ENCODE peak calls at places on chromosomes 13 and 19, in seven cellular contexts. T is cardiac muscle cell; C is dorsolateral prefrontal cortex; P is ascending aorta; D is DND-41; R is fibroblast of lung; K is CD4-positive, CD25-positive, alpha-beta regulatory T cell. A is an unnamed sample.

GRCh38 chr13:80386001-80386400 is 45.1 kb upstream of the SPRY2 start:
- DNase-seq in T (no peak), D (no peak), K (no peak), C (no peak), R (no peak), P (no peak), A (no peak)

GRCh38 chr13:30744056-30744684 is 8.8 kb downstream of the ALOX5AP start:
- DNase-seq in R (peak), D (peak), T (no peak), C (no peak), K (peak), P (peak), A (peak)

GRCh38 chr19:23482829-23483228 is 87.6 kb upstream of the ZNF91 start:
- DNase-seq in C (no peak), P (no peak), K (no peak), R (no peak), D (no peak), T (no peak), A (no peak)

GRCh38 chr13:108037348-108037747 is 178.0 kb downstream of the LIG4 start:
- DNase-seq in R (no peak), T (no peak), D (no peak), K (no peak), P (no peak), C (no peak), A (no peak)

GRCh38 chr13:45584816-45585215 is 30.7 kb downstream of the ERICH6B start:
- DNase-seq in P (no peak), R (no peak), C (no peak), T (no peak), D (no peak), K (no peak), A (no peak)

GRCh38 chr13:113109151-113110047 is 3.8 kb downstream of the F7 start:
- DNase-seq in T (no peak), P (no peak), D (no peak), C (no peak), R (no peak), K (no peak), A (no peak)

GRCh38 chr19:54160182-54160811 is 776 bp upstream of the LENG1 start:
- DNase-seq in K (no peak), T (peak), P (no peak), R (no peak), C (no peak), D (peak), A (no peak)

GRCh38 chr13:74272826-74273225 is 138.6 kb upstream of the KLF12 start:
- DNase-seq in P (no peak), T (no peak), K (no peak), D (no peak), C (no peak), R (no peak), A (no peak)

GRCh38 chr19:42135836-42136235 is 3.6 kb upstream of the POU2F2 start:
- DNase-seq in D (no peak), P (no peak), C (no peak), T (no peak), K (no peak), R (no peak), A (no peak)

GRCh38 chr19:40322271-40322610 is 26.0 kb downstream of the C19orf47 start:
- DNase-seq in T (no peak), C (no peak), P (no peak), D (no peak), R (no peak), K (no peak), A (no peak)

GRCh38 chr13:97116754-97117153 is 105.4 kb upstream of the MBNL2 start:
- DNase-seq in K (no peak), D (no peak), P (no peak), T (peak), R (peak), C (no peak), A (no peak)

GRCh38 chr13:39051157-39051556 is 12.9 kb downstream of the NHLRC3 start:
- DNase-seq in K (peak), T (peak), D (no peak), C (no peak), R (peak), P (no peak), A (peak)

GRCh38 chr13:53142301-53142700 is 113.7 kb downstream of the OLFM4 start:
- DNase-seq in C (no peak), D (no peak), K (no peak), P (no peak), R (no peak), T (peak), A (no peak)

GRCh38 chr19:19050731-19051130 is 13.1 kb upstream of the SLC25A42 start:
- DNase-seq in P (no peak), D (no peak), R (no peak), K (no peak), T (no peak), C (no peak), A (no peak)

GRCh38 chr13:26589754-26590153 is 32.3 kb downstream of the WASF3 start:
- DNase-seq in T (peak), K (no peak), R (no peak), D (no peak), P (no peak), C (no peak), A (no peak)

GRCh38 chr19:19062454-19063182 is 1.2 kb upstream of the SLC25A42 start:
- DNase-seq in R (peak), P (no peak), C (peak), T (no peak), K (no peak), D (peak), A (no peak)

GRCh38 chr13:27954406-27954851 is 14.7 kb downstream of the CDX2 start:
- DNase-seq in P (no peak), K (no peak), R (no peak), C (no peak), T (peak), D (no peak), A (no peak)

GRCh38 chr19:35703343-35703742 is 1.0 kb upstream of the ZBTB32 start:
- DNase-seq in K (no peak), R (no peak), P (no peak), C (no peak), D (no peak), T (no peak), A (no peak)

GRCh38 chr19:17902701-17903100 is 30.1 kb upstream of the CCDC124 start:
- DNase-seq in T (peak), R (peak), D (peak), P (no peak), C (no peak), K (no peak), A (no peak)

GRCh38 chr13:52414963-52415362 is 9.0 kb upstream of the THSD1 start:
- DNase-seq in T (peak), C (no peak), D (no peak), K (no peak), R (peak), P (no peak), A (no peak)

GRCh38 chr13:45365558-45365885 is 24.5 kb upstream of the TPT1 start:
- DNase-seq in D (no peak), P (no peak), K (no peak), R (no peak), C (no peak), T (no peak), A (no peak)

GRCh38 chr19:34386645-34387445 is 17.4 kb upstream of the PDCD2L start:
- DNase-seq in D (no peak), T (no peak), C (no peak), K (no peak), P (no peak), R (no peak), A (no peak)

GRCh38 chr19:8451885-8452284 is 7.1 kb downstream of the HNRNPM start:
- DNase-seq in K (no peak), T (peak), C (no peak), R (peak), D (no peak), P (no peak), A (peak)

GRCh38 chr13:109151696-109152095 is 522.3 kb downstream of the MYO16 start:
- DNase-seq in R (peak), T (no peak), D (no peak), C (no peak), K (no peak), P (no peak), A (no peak)
- H3K27ac ChIP-seq in R (no peak), T (no peak), D (no peak), C (no peak), K (no peak), P (no peak), A (no peak)

DNA sequence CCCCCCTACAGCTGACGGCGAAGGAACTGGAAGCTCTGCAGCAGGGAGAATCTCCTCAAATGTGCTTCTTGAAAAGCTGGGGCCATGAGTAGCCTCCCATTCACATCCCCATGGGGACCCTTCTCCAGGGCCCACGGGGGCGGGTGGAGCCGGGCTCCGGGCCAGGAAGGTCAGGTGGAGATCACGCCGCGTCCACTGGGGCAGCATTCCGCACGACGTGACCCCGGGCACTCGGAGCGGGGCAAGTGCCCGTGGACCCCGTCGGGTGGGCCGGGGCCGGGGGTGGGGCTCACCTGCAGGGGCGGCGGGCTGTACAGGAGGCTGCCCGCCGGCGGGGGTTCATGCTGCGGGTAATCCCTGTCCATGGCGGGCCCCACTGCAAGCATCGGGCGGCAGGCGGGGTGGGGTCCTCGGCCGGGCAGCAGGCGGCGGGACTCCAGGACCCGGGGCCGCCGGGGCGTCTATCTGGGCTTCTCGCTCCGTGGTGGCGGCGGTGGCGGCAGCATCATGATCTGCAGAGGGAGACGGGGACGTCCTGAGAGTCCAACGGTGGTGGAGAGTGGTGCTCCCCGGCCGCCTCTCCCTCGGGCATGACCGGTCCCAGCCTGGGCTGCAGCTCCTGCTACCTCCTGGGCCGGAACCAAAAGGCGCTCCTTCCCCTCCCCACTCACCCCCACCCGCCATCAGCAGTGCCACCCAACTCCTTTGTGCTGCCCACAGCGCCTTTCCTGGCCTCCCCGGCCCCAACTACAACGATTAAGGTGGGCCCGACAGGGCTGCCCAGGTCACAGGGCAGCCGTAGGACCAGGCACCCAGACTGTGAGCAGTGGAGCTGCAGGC is 20.0 kb downstream of the SBNO2 start:
- DNase-seq in K (no peak), C (no peak), T (no peak), D (no peak), R (no peak), P (no peak), A (no peak)
- H3K4me3 ChIP-seq in K (no peak), C (no peak), T (no peak), D (no peak), R (no peak), P (peak), A (no peak)

GRCh38 chr19:37594982-37595382 is 306 bp downstream of the ZNF540 start:
- DNase-seq in R (no peak), T (peak), C (peak), K (peak), D (no peak), P (peak), A (peak)
- H3K27ac ChIP-seq in R (peak), T (peak), C (peak), K (peak), D (peak), P (peak), A (peak)

GRCh38 chr19:47109541-47110375 is 3.8 kb downstream of the ZC3H4 start:
- DNase-seq in C (no peak), T (peak), R (peak), K (peak), P (no peak), D (peak), A (peak)

GRCh38 chr19:47106819-47107200 is 6.8 kb downstream of the ZC3H4 start:
- DNase-seq in D (no peak), K (no peak), T (peak), R (no peak), P (no peak), C (no peak), A (no peak)

GRCh38 chr19:47109177-47109540 is 4.4 kb downstream of the ZC3H4 start:
- DNase-seq in D (no peak), K (no peak), R (no peak), P (no peak), T (no peak), C (no peak), A (no peak)

GRCh38 chr19:47107201-47107952 is 6.2 kb downstream of the ZC3H4 start:
- DNase-seq in R (peak), P (no peak), T (no peak), C (no peak), D (no peak), K (peak), A (peak)

GRCh38 chr19:47107953-47108746 is 5.4 kb downstream of the ZC3H4 start:
- DNase-seq in K (no peak), T (peak), P (no peak), C (no peak), D (no peak), R (peak), A (no peak)
- H3K4me3 ChIP-seq in K (peak), T (no peak), P (no peak), C (no peak), D (no peak), R (peak), A (peak)

DNA sequence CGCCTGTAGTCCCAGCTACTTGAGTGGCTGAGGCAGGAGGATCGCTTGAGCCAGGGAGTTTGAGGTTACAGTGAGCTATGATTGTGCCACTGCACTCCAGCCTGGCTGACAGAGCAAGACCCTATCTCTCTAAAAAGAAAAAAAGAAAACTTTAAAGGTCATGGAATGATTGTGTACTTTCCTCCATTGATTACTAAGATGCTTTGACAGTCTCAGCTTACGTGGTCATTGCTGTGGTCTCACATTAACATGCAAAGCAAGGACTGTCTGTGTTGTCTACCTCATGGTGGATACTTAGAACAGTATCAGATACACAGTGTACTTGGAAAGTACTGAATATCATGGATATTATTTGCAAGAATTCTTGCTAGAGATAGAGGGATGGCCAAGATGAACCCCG is 14.0 kb upstream of the TNFSF14 start:
- DNase-seq in K (no peak), C (no peak), T (no peak), P (no peak), D (no peak), R (no peak), A (no peak)
- H3K27ac ChIP-seq in K (no peak), C (no peak), T (no peak), P (no peak), D (no peak), R (no peak), A (no peak)

GRCh38 chr19:10695401-10696398 is 5.5 kb upstream of the QTRT1 start:
- DNase-seq in C (peak), P (peak), R (peak), D (peak), K (peak), T (peak), A (peak)
- H3K4me3 ChIP-seq in C (peak), P (no peak), R (peak), D (no peak), K (peak), T (peak), A (no peak)

GRCh38 chr13:86813198-86813597 is 858.0 kb upstream of the SLITRK5 start:
- DNase-seq in C (no peak), K (no peak), D (no peak), T (no peak), R (no peak), P (no peak), A (no peak)

GRCh38 chr13:86810385-86810784 is 860.8 kb upstream of the SLITRK5 start:
- DNase-seq in R (no peak), K (no peak), D (no peak), P (no peak), C (no peak), T (no peak), A (no peak)
- H3K27ac ChIP-seq in R (no peak), K (no peak), D (no peak), P (no peak), C (no peak), T (no peak), A (no peak)